ENCODE peak calls at places on chromosomes 11 and 22, in nine cellular contexts. W is HCT116, Q is foreskin fibroblast, T is cardiac muscle cell, D is A549, J is brain microvascular endothelial cell, R is body of pancreas, P is neural progenitor cell, C is cardiac fibroblast. O is an unnamed sample.

GRCh38 chr11:122108192-122108799 is 7.7 kb downstream of the BLID start:
- DNase-seq in W (peak; percentile 57), Q (peak; percentile 71), T (peak; percentile 73), D (no peak), J (peak; percentile 67), R (peak; percentile 22), P (peak; percentile 71), C (peak; percentile 84), O (peak; percentile 53)

GRCh38 chr11:30312243-30312642 is 10.7 kb upstream of the ARL14EP start:
- DNase-seq in W (no peak), Q (no peak), T (no peak), D (no peak), J (no peak), R (no peak), P (no peak), C (no peak), O (no peak)

GRCh38 chr11:84524422-84525051 is 1102.6 kb downstream of the DLG2 start:
- DNase-seq in W (no peak), Q (peak; percentile 1), T (peak; percentile 55), D (peak; percentile 19), J (no peak), R (no peak), P (peak; percentile 44), C (peak; percentile 61), O (no peak)

GRCh38 chr22:19505735-19506126 is 18.5 kb downstream of the CLDN5 start:
- DNase-seq in W (no peak), Q (no peak), T (no peak), D (no peak), J (no peak), R (no peak), P (no peak), C (no peak), O (no peak)

GRCh38 chr22:27133951-27134664 is 476.7 kb downstream of the MIAT start:
- DNase-seq in W (no peak), Q (peak; percentile 92), T (peak; percentile 87), D (peak; percentile 71), J (peak; percentile 93), R (no peak), P (no peak), C (peak; percentile 92), O (no peak)

GRCh38 chr11:115437902-115438575 is 66.2 kb downstream of the CADM1 start:
- DNase-seq in W (no peak), Q (no peak), T (no peak), D (no peak), J (no peak), R (no peak), P (no peak), C (no peak), O (no peak)

GRCh38 chr11:26510756-26511155 is 61.3 kb downstream of the MUC15 start:
- DNase-seq in W (no peak), Q (no peak), T (no peak), D (no peak), J (no peak), R (no peak), P (no peak), C (no peak), O (no peak)

GRCh38 chr11:36354221-36355003 is 58.3 kb downstream of the PRR5L start:
- DNase-seq in W (no peak), Q (peak; percentile 73), T (peak; percentile 69), D (no peak), J (no peak), R (no peak), P (no peak), C (peak; percentile 76), O (no peak)

GRCh38 chr11:61764606-61765260 is 12.3 kb downstream of the MYRF start:
- DNase-seq in W (no peak), Q (no peak), T (peak; percentile 85), D (no peak), J (no peak), R (no peak), P (no peak), C (no peak), O (no peak)

GRCh38 chr11:118238397-118238796 is 13.6 kb upstream of the JAML start:
- DNase-seq in W (no peak), Q (no peak), T (no peak), D (no peak), J (no peak), R (no peak), P (no peak), C (peak; percentile 29), O (no peak)

GRCh38 chr11:69041516-69041915 is 7.2 kb upstream of the TPCN2 start:
- DNase-seq in W (no peak), Q (no peak), T (peak; percentile 42), D (no peak), J (no peak), R (no peak), P (no peak), C (no peak), O (no peak)

GRCh38 chr11:70082829-70083228 is 4.7 kb downstream of the ANO1 start:
- DNase-seq in W (no peak), Q (no peak), T (no peak), D (no peak), J (no peak), R (no peak), P (no peak), C (no peak), O (no peak)
- TF ChIP-seq CTCF in W (peak; percentile 57), Q (no peak), T (no peak), D (peak; percentile 34), J (peak; percentile 61), R (no peak), P (peak; percentile 53), C (peak; percentile 9), O (peak; percentile 49)

GRCh38 chr22:21447694-21448402 is 19.3 kb upstream of the TMEM191C start:
- DNase-seq in W (no peak), Q (no peak), T (no peak), D (no peak), J (no peak), R (peak; percentile 77), P (peak; percentile 4), C (no peak), O (no peak)
- TF ChIP-seq CTCF in W (peak; percentile 42), Q (no peak), T (no peak), D (no peak), J (peak; percentile 40), R (peak; percentile 39), P (peak; percentile 38), C (peak; percentile 7), O (peak; percentile 33)

DNA sequence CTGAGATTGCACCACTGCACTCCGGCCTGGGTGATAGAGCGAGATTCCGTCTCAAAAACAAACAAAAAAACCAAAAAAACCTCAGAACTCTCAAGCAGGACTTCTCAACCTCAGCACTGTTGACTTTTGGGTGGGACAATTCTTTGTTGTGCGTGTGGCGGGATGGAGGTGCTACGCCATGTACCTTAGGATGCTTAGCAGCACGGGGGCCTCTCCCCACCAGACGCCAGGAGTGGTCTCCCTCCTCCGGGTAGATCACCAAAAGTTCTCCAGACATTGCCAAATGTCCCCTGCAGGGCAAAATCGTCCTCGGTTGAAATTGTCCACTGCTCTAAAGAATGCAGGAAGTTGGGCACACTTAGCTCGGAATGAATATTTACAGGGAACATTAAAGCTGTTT is 26.9 kb upstream of the ATXN10 start:
- DNase-seq in W (no peak), Q (no peak), T (no peak), D (no peak), J (no peak), R (no peak), P (no peak), C (no peak), O (no peak)
- TF ChIP-seq CTCF in W (no peak), Q (no peak), T (no peak), D (no peak), J (no peak), R (no peak), P (no peak), C (no peak), O (no peak)

DNA sequence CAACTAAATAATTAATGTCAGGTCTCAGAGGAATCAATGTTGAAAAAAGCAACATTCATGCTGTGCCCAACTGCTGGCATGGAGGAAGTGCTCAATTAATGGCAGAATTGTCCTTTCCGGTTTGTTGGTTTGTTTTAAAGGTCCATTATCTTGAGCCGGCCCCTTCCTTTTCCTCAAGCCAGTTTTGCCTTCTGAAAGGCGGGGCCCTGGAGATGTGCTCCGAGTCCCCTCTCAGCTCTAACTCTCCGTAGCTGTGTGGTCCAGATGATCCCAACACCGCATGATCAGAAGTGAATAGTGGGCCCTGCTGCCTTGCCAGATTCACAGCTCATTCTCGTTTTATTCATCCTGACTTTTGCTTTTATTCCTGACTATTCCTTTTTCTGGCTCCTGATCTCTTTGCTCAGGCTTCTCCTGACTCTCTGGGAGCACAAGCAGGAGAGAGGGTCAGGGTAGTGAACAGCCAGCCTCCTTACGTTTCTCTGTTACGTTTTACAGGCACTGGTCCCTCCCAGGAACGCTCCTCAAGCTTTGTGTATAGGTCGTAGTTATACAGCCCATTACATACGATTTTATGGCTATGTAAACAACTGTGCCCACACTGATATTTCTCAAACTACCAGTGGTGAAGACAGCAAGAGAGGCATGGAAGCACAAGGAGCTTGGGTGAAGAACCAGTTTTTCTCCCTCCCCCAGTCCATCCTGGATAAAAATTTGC is 265.9 kb downstream of the LARGE1 start:
- DNase-seq in W (no peak), Q (no peak), T (no peak), D (no peak), J (no peak), R (no peak), P (no peak), C (no peak), O (no peak)
- TF ChIP-seq CTCF in W (no peak), Q (no peak), T (no peak), D (no peak), J (no peak), R (no peak), P (no peak), C (no peak), O (no peak)

GRCh38 chr11:94597896-94598295 is 30.7 kb downstream of the PIWIL4 start:
- DNase-seq in W (no peak), Q (peak; percentile 17), T (peak; percentile 38), D (no peak), J (no peak), R (no peak), P (peak; percentile 21), C (peak; percentile 36), O (no peak)
- TF ChIP-seq CTCF in W (no peak), Q (no peak), T (peak; percentile 22), D (peak; percentile 10), J (peak; percentile 17), R (peak; percentile 22), P (peak; percentile 18), C (no peak), O (peak; percentile 39)

DNA sequence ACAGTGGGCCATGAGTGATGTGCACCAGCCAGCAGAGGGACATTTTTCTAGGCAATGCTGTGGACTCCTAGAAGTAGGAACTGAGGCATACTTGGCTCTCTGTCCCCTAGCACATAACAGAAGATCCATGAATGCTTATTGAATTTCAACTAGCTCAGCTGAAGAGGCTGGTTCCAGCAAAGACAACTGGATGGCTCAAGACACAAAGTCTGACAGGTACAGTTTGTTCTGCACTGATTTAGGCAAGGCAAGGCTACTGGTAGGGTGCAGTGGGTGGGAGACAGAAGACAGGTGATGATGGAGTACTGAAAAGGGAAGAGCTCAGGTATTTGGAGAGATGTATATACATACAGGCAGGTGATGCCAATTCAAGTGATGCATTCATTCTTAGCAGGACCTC is 72.4 kb upstream of the USP47 start:
- DNase-seq in W (no peak), Q (no peak), T (no peak), D (no peak), J (no peak), R (no peak), P (no peak), C (no peak), O (no peak)
- TF ChIP-seq CTCF in W (no peak), Q (no peak), T (no peak), D (no peak), J (no peak), R (no peak), P (no peak), C (no peak), O (no peak)